ENCODE peak calls at places on chromosomes 7 and 10, in ten cellular contexts. V, B, W, J, I, F, L, O, N and G are unnamed samples.
A peak's percentile ranks its signal among the peaks of the same experiment; 100 is the strongest.

GRCh38 chr7:151255390-151255789 is 6.9 kb upstream of the SMARCD3 start:
- DNase-seq in V (no peak), B (no peak), W (no peak), J (no peak), I (no peak), F (no peak), L (no peak), O (no peak), N (no peak), G (no peak)

GRCh38 chr7:149509774-149510173 is 12.2 kb upstream of the ZNF746 start:
- DNase-seq in V (no peak), B (no peak), W (no peak), J (no peak), I (no peak), F (no peak), L (no peak), O (no peak), N (no peak), G (no peak)

GRCh38 chr10:131577786-131578471 is 266.4 kb upstream of the TCERG1L start:
- DNase-seq in V (no peak), B (peak; percentile 33), W (peak; percentile 71), J (no peak), I (peak; percentile 35), F (no peak), L (no peak), O (no peak), N (no peak), G (no peak)

GRCh38 chr7:116545411-116545993 is 20.7 kb downstream of the CAV1 start:
- DNase-seq in V (no peak), B (no peak), W (no peak), J (no peak), I (no peak), F (no peak), L (no peak), O (no peak), N (no peak), G (no peak)

GRCh38 chr7:87599336-87599735 is 1.3 kb downstream of the ABCB1 start:
- DNase-seq in V (no peak), B (no peak), W (peak; percentile 84), J (peak; percentile 60), I (no peak), F (no peak), L (peak; percentile 66), O (no peak), N (peak; percentile 55), G (no peak)

GRCh38 chr10:92886334-92886961 is 38.1 kb downstream of the EXOC6 start:
- DNase-seq in V (no peak), B (no peak), W (no peak), J (no peak), I (no peak), F (no peak), L (no peak), O (no peak), N (no peak), G (peak; percentile 28)

GRCh38 chr7:111473449-111474198 is 88.7 kb downstream of the IMMP2L start:
- DNase-seq in V (no peak), B (no peak), W (no peak), J (no peak), I (no peak), F (no peak), L (no peak), O (no peak), N (no peak), G (no peak)

GRCh38 chr10:125538947-125539649 is 143.9 kb downstream of the TEX36 start:
- DNase-seq in V (peak; percentile 64), B (no peak), W (no peak), J (no peak), I (no peak), F (no peak), L (no peak), O (peak; percentile 94), N (no peak), G (peak; percentile 7)

GRCh38 chr10:62853710-62854109 is 37.5 kb upstream of the EGR2 start:
- DNase-seq in V (no peak), B (no peak), W (no peak), J (no peak), I (no peak), F (no peak), L (no peak), O (no peak), N (no peak), G (no peak)

GRCh38 chr10:88342733-88343310 is 240.3 kb downstream of the RNLS start:
- DNase-seq in V (no peak), B (no peak), W (no peak), J (no peak), I (no peak), F (no peak), L (no peak), O (no peak), N (no peak), G (no peak)

GRCh38 chr7:155310425-155311114 is 12.9 kb downstream of the INSIG1 start:
- DNase-seq in V (no peak), B (no peak), W (no peak), J (no peak), I (no peak), F (no peak), L (no peak), O (no peak), N (no peak), G (no peak)

GRCh38 chr7:116674508-116675173 is 2.6 kb downstream of the MET start:
- DNase-seq in V (no peak), B (no peak), W (no peak), J (no peak), I (no peak), F (no peak), L (no peak), O (no peak), N (peak; percentile 68), G (no peak)

GRCh38 chr7:80830584-80831319 is 88.1 kb downstream of the SEMA3C start:
- DNase-seq in V (peak; percentile 19), B (no peak), W (no peak), J (no peak), I (no peak), F (no peak), L (no peak), O (no peak), N (no peak), G (no peak)

GRCh38 chr7:157949711-157950110 is 612.9 kb downstream of the DNAJB6 start:
- DNase-seq in V (no peak), B (no peak), W (no peak), J (no peak), I (peak; percentile 9), F (no peak), L (no peak), O (no peak), N (no peak), G (no peak)

GRCh38 chr7:1234794-1235500 is 2.3 kb downstream of the UNCX start:
- DNase-seq in V (no peak), B (no peak), W (no peak), J (no peak), I (peak; percentile 85), F (no peak), L (no peak), O (no peak), N (no peak), G (no peak)

GRCh38 chr7:122802211-122802833 is 83.9 kb downstream of the CADPS2 start:
- DNase-seq in V (peak; percentile 31), B (no peak), W (no peak), J (no peak), I (peak; percentile 52), F (no peak), L (no peak), O (peak; percentile 11), N (peak; percentile 59), G (no peak)

GRCh38 chr7:156816943-156817572 is 75.9 kb downstream of the LMBR1 start:
- DNase-seq in V (no peak), B (no peak), W (no peak), J (no peak), I (no peak), F (peak; percentile 56), L (no peak), O (no peak), N (peak; percentile 68), G (no peak)

GRCh38 chr7:146285418-146285817 is 168.8 kb downstream of the CNTNAP2 start:
- DNase-seq in V (no peak), B (no peak), W (no peak), J (no peak), I (no peak), F (no peak), L (no peak), O (no peak), N (no peak), G (no peak)

GRCh38 chr7:70857793-70858545 is 274.0 kb upstream of the GALNT17 start:
- DNase-seq in V (no peak), B (no peak), W (no peak), J (no peak), I (peak; percentile 79), F (no peak), L (no peak), O (no peak), N (no peak), G (no peak)

GRCh38 chr10:6231146-6231545 is 28.4 kb downstream of the PFKFB3 start:
- DNase-seq in V (no peak), B (no peak), W (peak; percentile 52), J (no peak), I (no peak), F (no peak), L (peak; percentile 15), O (no peak), N (no peak), G (no peak)
- H3K36me3 ChIP-seq in V (peaks cover 89% of the 10 kb centered on the region), B (peaks cover 47% of the 10 kb centered on the region), W (peaks cover 95% of the 10 kb centered on the region), J (peaks cover 30% of the 10 kb centered on the region), I (peaks cover 64% of the 10 kb centered on the region), F (peaks cover 20% of the 10 kb centered on the region), L (peaks cover 81% of the 10 kb centered on the region), O (no peaks in the 10 kb centered on the region), N (peaks cover 7% of the 10 kb centered on the region), G (peaks cover 6% of the 10 kb centered on the region)

GRCh38 chr10:68462536-68462935 is 9.2 kb downstream of the DNA2 start:
- DNase-seq in V (no peak), B (no peak), W (no peak), J (no peak), I (no peak), F (no peak), L (no peak), O (no peak), N (peak; percentile 64), G (no peak)
- H3K36me3 ChIP-seq in V (peaks cover 10% of the 10 kb centered on the region), B (no peaks in the 10 kb centered on the region), W (peaks cover 3% of the 10 kb centered on the region), J (peaks cover 22% of the 10 kb centered on the region), I (peaks cover 85% of the 10 kb centered on the region), F (no peaks in the 10 kb centered on the region), L (peaks cover 7% of the 10 kb centered on the region), O (no peaks in the 10 kb centered on the region), N (peaks cover 61% of the 10 kb centered on the region), G (no peaks in the 10 kb centered on the region)

GRCh38 chr7:64685091-64685490 is 19.2 kb downstream of the ZNF107 start:
- DNase-seq in V (no peak), B (no peak), W (no peak), J (no peak), I (no peak), F (no peak), L (no peak), O (no peak), N (no peak), G (no peak)
- H3K36me3 ChIP-seq in V (peaks cover 57% of the 10 kb centered on the region), B (no peaks in the 10 kb centered on the region), W (peaks cover 63% of the 10 kb centered on the region), J (peaks cover 78% of the 10 kb centered on the region), I (peaks cover 77% of the 10 kb centered on the region), F (peaks cover 2% of the 10 kb centered on the region), L (peaks cover 36% of the 10 kb centered on the region), O (no peaks in the 10 kb centered on the region), N (peaks cover 98% of the 10 kb centered on the region), G (peaks cover 2% of the 10 kb centered on the region)

DNA sequence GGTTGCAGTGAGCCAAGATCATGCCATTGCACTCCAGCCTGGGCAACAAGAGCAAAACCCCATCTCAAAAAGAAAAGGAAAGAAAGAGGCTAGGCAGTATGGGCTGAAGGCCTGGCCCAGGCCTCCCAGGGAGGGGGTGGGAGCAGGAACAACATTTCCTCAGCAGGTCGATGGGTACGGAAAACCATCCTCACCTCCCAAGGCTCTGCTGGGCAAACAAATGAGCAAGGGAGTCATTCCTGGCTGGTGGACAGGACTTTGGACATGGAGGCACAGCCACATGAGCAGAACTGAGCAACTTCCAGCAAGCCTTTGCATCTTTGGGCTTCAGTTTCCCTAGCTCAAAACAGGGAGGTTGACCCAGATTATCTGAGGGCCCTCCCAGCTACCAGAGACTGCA is 13.0 kb downstream of the OGDHL start:
- DNase-seq in V (no peak), B (no peak), W (no peak), J (no peak), I (no peak), F (no peak), L (no peak), O (no peak), N (no peak), G (no peak)
- H3K36me3 ChIP-seq in V (no peaks in the 10 kb centered on the region), B (peaks cover 52% of the 10 kb centered on the region), W (no peaks in the 10 kb centered on the region), J (no peaks in the 10 kb centered on the region), I (no peaks in the 10 kb centered on the region), F (no peaks in the 10 kb centered on the region), L (no peaks in the 10 kb centered on the region), O (no peaks in the 10 kb centered on the region), N (no peaks in the 10 kb centered on the region), G (no peaks in the 10 kb centered on the region)